ENCODE peak calls at places on chromosome X, in six cellular contexts. V is ACHN, D is GM12891, M is NCI-H774, J is iris pigment epithelial cell, G is left colon. O is an unnamed sample.

GRCh38 chrX:2485460-2485753 is 15.4 kb downstream of the DHRSX start:
- DNase-seq in V (no peak), D (no peak), M (no peak), J (no peak), G (no peak), O (no peak)

GRCh38 chrX:151830911-151831310 is 81.8 kb upstream of the MAGEA4 start:
- DNase-seq in V (no peak), D (no peak), M (peak; percentile 65), J (peak; percentile 3), G (no peak), O (no peak)

GRCh38 chrX:37347420-37347819 is 1.7 kb upstream of the PRRG1 start:
- DNase-seq in V (peak; percentile 77), D (no peak), M (no peak), J (peak; percentile 90), G (no peak), O (no peak)

GRCh38 chrX:70554081-70554480 is 109.4 kb downstream of the DLG3 start:
- DNase-seq in V (peak; percentile 35), D (no peak), M (no peak), J (peak; percentile 27), G (no peak), O (no peak)

GRCh38 chrX:1581132-1581531 is 10.3 kb upstream of the AKAP17A start:
- DNase-seq in V (peak; percentile 36), D (no peak), M (no peak), J (peak; percentile 29), G (no peak), O (no peak)

GRCh38 chrX:16828126-16828908 is 41.8 kb downstream of the RBBP7 start:
- DNase-seq in V (no peak), D (no peak), M (no peak), J (peak; percentile 98), G (no peak), O (no peak)

GRCh38 chrX:26574208-26574607 is 358.2 kb downstream of the MAGEB5 start:
- DNase-seq in V (no peak), D (no peak), M (no peak), J (peak; percentile 34), G (no peak), O (no peak)

GRCh38 chrX:66408507-66408906 is 230.4 kb downstream of the EDA2R start:
- DNase-seq in V (no peak), D (no peak), M (no peak), J (no peak), G (no peak), O (no peak)

GRCh38 chrX:49919617-49920016 is 2.8 kb upstream of the CLCN5 start:
- DNase-seq in V (peak; percentile 3), D (no peak), M (no peak), J (peak; percentile 77), G (no peak), O (peak; percentile 14)

GRCh38 chrX:44914532-44915198 is 41.7 kb downstream of the KDM6A start:
- DNase-seq in V (peak; percentile 65), D (no peak), M (no peak), J (peak; percentile 81), G (no peak), O (no peak)

GRCh38 chrX:46961097-46961496 is 48.9 kb downstream of the JADE3 start:
- DNase-seq in V (no peak), D (no peak), M (no peak), J (no peak), G (no peak), O (no peak)

GRCh38 chrX:128975716-128976115 is 547.6 kb downstream of the SMARCA1 start:
- DNase-seq in V (peak; percentile 6), D (peak; percentile 0), M (peak; percentile 28), J (peak; percentile 6), G (no peak), O (peak; percentile 17)

GRCh38 chrX:47218280-47218919 is at the start of gene CDK16:
- DNase-seq in V (peak; percentile 65), D (peak; percentile 71), M (peak; percentile 63), J (peak; percentile 79), G (peak; percentile 72), O (peak; percentile 83)

GRCh38 chrX:67692246-67692645 is 148.4 kb downstream of the AR start:
- DNase-seq in V (no peak), D (no peak), M (no peak), J (peak; percentile 69), G (no peak), O (no peak)

GRCh38 chrX:140723251-140723650 is 13.7 kb downstream of the LINC00632 start:
- DNase-seq in V (no peak), D (no peak), M (no peak), J (peak; percentile 13), G (no peak), O (no peak)

GRCh38 chrX:153744210-153745066 is 19.6 kb upstream of the PLXNB3 start:
- DNase-seq in V (no peak), D (no peak), M (no peak), J (no peak), G (no peak), O (peak; percentile 33)

GRCh38 chrX:74613350-74614192 is 853 bp downstream of the RLIM start:
- DNase-seq in V (peak; percentile 31), D (no peak), M (no peak), J (peak; percentile 35), G (no peak), O (no peak)

GRCh38 chrX:52608961-52609360 is 45.7 kb downstream of the SSX7 start:
- DNase-seq in V (peak; percentile 62), D (no peak), M (no peak), J (no peak), G (no peak), O (no peak)

GRCh38 chrX:101685923-101686322 is 26.3 kb upstream of the ARMCX2 start:
- DNase-seq in V (no peak), D (no peak), M (no peak), J (no peak), G (no peak), O (no peak)

O was measured in NCI-H1930.